ENCODE peak calls at places on chromosomes 2 and 18, in five cellular contexts. One of them, this sample, is unnamed. For H3K4me1, the result is how much of the 10 kb centered on the place peaks cover.

GRCh38 chr18:63216497-63216896 is 103.1 kb downstream of the BCL2 start:
- ATAC-seq in HepG2: no peak
- ATAC-seq in K562: no peak
- ATAC-seq in upper lobe of left lung: no peak
- ATAC-seq in GM12878: peak
- ATAC-seq in this sample: no peak

GRCh38 chr2:105458076-105458475 is 59.2 kb upstream of the FHL2 start:
- ATAC-seq in K562: no peak
- ATAC-seq in GM12878: no peak
- ATAC-seq in HepG2: no peak
- ATAC-seq in upper lobe of left lung: no peak
- ATAC-seq in this sample: no peak

GRCh38 chr2:237319887-237320286 is 94.1 kb downstream of the COL6A3 start:
- ATAC-seq in K562: no peak
- ATAC-seq in upper lobe of left lung: no peak
- ATAC-seq in HepG2: no peak
- ATAC-seq in GM12878: no peak
- ATAC-seq in this sample: no peak

GRCh38 chr2:223046470-223047053 is 5.4 kb upstream of the KCNE4 start:
- ATAC-seq in HepG2: no peak
- ATAC-seq in GM12878: no peak
- ATAC-seq in upper lobe of left lung: no peak
- ATAC-seq in K562: no peak
- ATAC-seq in this sample: no peak

GRCh38 chr2:108593547-108594098 is 59.4 kb downstream of the LIMS1 start:
- ATAC-seq in K562: peak
- ATAC-seq in GM12878: peak
- ATAC-seq in upper lobe of left lung: peak
- ATAC-seq in HepG2: no peak
- ATAC-seq in this sample: peak

GRCh38 chr2:101758001-101758400 is 60.5 kb downstream of the MAP4K4 start:
- ATAC-seq in upper lobe of left lung: no peak
- ATAC-seq in K562: no peak
- ATAC-seq in HepG2: no peak
- ATAC-seq in GM12878: peak
- ATAC-seq in this sample: no peak

GRCh38 chr18:35671952-35672603 is 90.5 kb downstream of the GALNT1 start:
- ATAC-seq in upper lobe of left lung: no peak
- ATAC-seq in HepG2: no peak
- ATAC-seq in GM12878: no peak
- ATAC-seq in K562: no peak
- ATAC-seq in this sample: no peak

GRCh38 chr2:25257032-25257455 is 84.7 kb downstream of the DNMT3A start:
- ATAC-seq in GM12878: no peak
- ATAC-seq in HepG2: peak
- ATAC-seq in K562: no peak
- ATAC-seq in upper lobe of left lung: no peak
- ATAC-seq in this sample: peak

GRCh38 chr2:158722266-158723105 is 72.6 kb upstream of the DAPL1 start:
- ATAC-seq in upper lobe of left lung: no peak
- ATAC-seq in K562: no peak
- ATAC-seq in HepG2: no peak
- ATAC-seq in GM12878: no peak
- ATAC-seq in this sample: no peak

GRCh38 chr2:42268528-42269151 is 92.4 kb downstream of the COX7A2L start:
- ATAC-seq in upper lobe of left lung: no peak
- ATAC-seq in K562: no peak
- ATAC-seq in HepG2: peak
- ATAC-seq in GM12878: no peak
- ATAC-seq in this sample: no peak

GRCh38 chr2:166375736-166376487 is at the start of gene SCN9A:
- ATAC-seq in K562: peak
- ATAC-seq in HepG2: peak
- ATAC-seq in upper lobe of left lung: peak
- ATAC-seq in GM12878: peak
- ATAC-seq in this sample: peak

GRCh38 chr2:240140511-240140910 is at the start of gene OTOS:
- ATAC-seq in GM12878: no peak
- ATAC-seq in HepG2: no peak
- ATAC-seq in K562: no peak
- ATAC-seq in upper lobe of left lung: no peak
- ATAC-seq in this sample: no peak

GRCh38 chr2:134737671-134738070 is 18.9 kb upstream of the TMEM163 start:
- ATAC-seq in K562: no peak
- ATAC-seq in upper lobe of left lung: no peak
- ATAC-seq in HepG2: peak
- ATAC-seq in GM12878: no peak
- ATAC-seq in this sample: no peak

GRCh38 chr2:163687213-163687612 is 48.6 kb downstream of the FIGN start:
- ATAC-seq in K562: no peak
- ATAC-seq in GM12878: no peak
- ATAC-seq in upper lobe of left lung: peak
- ATAC-seq in HepG2: no peak
- ATAC-seq in this sample: no peak

GRCh38 chr2:3490191-3491158 is 28.9 kb downstream of the ADI1 start:
- ATAC-seq in GM12878: peak
- ATAC-seq in K562: no peak
- ATAC-seq in HepG2: no peak
- ATAC-seq in upper lobe of left lung: no peak
- ATAC-seq in this sample: no peak

GRCh38 chr2:109028280-109028679 is 39.3 kb upstream of the EDAR start:
- ATAC-seq in GM12878: peak
- ATAC-seq in HepG2: peak
- ATAC-seq in K562: peak
- ATAC-seq in upper lobe of left lung: no peak
- ATAC-seq in this sample: no peak

GRCh38 chr2:234679766-234680687 is 183.1 kb upstream of the ARL4C start:
- ATAC-seq in HepG2: peak
- ATAC-seq in GM12878: no peak
- ATAC-seq in upper lobe of left lung: peak
- ATAC-seq in K562: no peak
- ATAC-seq in this sample: peak
- TF ChIP-seq EP300 in HepG2: peak
- TF ChIP-seq EP300 in GM12878: no peak
- TF ChIP-seq EP300 in upper lobe of left lung: no peak
- TF ChIP-seq EP300 in K562: no peak
- TF ChIP-seq EP300 in this sample: no peak

DNA sequence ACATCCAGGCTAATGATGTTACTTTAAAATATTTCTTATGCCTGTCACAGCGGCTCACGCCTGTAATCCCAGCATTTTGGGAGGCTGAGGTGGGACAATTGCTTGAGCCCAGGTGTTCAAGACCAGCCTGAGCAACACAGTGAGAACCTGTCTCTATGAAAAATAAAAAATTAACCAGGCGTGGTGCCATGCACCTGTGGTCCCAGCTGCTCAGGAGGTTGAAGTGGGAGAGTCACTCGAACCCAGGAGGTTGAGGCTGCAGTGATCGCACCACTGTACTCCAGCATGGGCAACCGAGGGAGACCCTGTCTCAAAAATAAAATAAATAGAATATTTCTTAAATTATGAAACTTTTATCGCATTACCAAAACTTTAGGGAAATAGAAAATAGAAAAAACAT is 28.1 kb upstream of the ACTR3 start:
- ATAC-seq in GM12878: peak
- ATAC-seq in upper lobe of left lung: no peak
- ATAC-seq in K562: no peak
- ATAC-seq in HepG2: no peak
- ATAC-seq in this sample: no peak
- H3K4me1 ChIP-seq in GM12878: under half
- H3K4me1 ChIP-seq in upper lobe of left lung: under half
- H3K4me1 ChIP-seq in K562: under half
- H3K4me1 ChIP-seq in HepG2: under half
- H3K4me1 ChIP-seq in this sample: under half

DNA sequence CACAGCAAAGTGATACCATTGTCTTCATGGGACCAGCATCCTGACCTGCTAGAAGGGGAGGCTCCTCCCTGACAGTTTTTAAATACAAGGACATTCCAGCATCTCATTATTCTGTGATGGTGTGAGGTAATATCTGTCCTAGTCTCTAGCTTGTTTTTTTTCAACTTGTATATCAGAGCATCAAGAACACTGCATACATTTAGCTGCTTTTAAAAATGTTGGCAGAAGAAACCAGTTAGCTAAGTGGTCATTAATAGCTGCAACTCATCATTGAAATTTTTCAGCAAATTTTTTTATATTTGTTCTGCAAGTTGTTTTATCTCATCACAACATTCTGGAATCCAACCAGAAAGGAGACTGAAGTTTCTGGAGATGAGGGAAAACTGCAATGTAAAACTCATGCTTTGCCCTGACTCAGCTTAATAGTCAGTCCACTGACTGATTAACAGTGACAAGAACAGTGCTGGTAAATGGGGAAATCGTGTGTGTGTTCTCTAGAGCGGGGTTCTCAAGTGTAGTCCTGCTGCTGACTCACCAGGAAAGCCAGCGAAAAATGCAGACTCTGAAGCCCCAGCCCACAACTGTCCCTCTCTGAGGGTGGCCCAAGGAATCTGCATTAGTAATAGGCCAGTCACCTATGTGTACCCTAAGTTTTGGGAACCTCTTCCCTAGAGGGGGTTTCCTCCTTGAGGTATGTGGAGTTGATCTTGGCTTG is 17.9 kb downstream of the MAPRE3 start:
- ATAC-seq in K562: peak
- ATAC-seq in GM12878: no peak
- ATAC-seq in upper lobe of left lung: no peak
- ATAC-seq in HepG2: no peak
- ATAC-seq in this sample: no peak
- TF ChIP-seq POLR2AphosphoS5 in K562: no peak
- TF ChIP-seq POLR2AphosphoS5 in GM12878: no peak
- TF ChIP-seq POLR2AphosphoS5 in upper lobe of left lung: no peak
- TF ChIP-seq POLR2AphosphoS5 in HepG2: no peak
- TF ChIP-seq POLR2AphosphoS5 in this sample: no peak

DNA sequence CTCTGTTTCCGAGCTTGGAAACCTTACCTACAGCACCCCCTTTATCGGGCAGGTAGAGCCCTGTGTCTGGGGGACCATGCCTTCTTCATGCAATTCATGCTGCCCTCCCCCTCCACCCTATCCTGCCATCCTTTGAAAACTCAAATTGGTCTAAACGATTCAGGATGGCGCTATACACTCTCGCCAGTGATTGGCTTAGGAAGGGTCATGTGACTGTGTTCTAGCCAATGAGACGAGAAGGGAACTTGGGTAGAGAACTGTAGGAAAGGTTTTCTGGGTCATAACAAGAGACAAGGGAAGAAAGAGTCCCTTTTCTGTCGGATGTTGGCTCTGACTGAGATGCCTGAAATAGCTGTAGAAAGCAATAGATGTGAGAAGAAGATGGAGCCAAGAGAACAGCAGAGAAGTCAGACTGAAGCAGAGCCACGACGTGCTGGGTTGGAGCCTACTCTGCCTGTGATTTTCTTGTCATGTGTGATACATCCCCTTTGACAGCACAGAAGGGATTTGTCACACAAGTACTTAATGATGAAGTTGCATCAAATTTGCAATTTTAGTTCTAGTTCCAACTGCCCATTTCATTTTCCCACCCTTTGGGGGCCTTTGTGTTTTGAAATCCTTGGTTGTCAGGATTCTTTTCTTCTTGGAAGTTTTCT is 10.0 kb upstream of the B3GNT2 start:
- ATAC-seq in K562: peak
- ATAC-seq in upper lobe of left lung: peak
- ATAC-seq in HepG2: no peak
- ATAC-seq in GM12878: no peak
- ATAC-seq in this sample: no peak
- TF ChIP-seq EP300 in K562: no peak
- TF ChIP-seq EP300 in upper lobe of left lung: no peak
- TF ChIP-seq EP300 in HepG2: no peak
- TF ChIP-seq EP300 in GM12878: no peak
- TF ChIP-seq EP300 in this sample: no peak

GRCh38 chr2:218226903-218227302 is 9.9 kb downstream of the ARPC2 start:
- ATAC-seq in GM12878: no peak
- ATAC-seq in upper lobe of left lung: no peak
- ATAC-seq in K562: no peak
- ATAC-seq in HepG2: no peak
- ATAC-seq in this sample: no peak

GRCh38 chr2:218228366-218229092 is 11.5 kb downstream of the ARPC2 start:
- ATAC-seq in upper lobe of left lung: no peak
- ATAC-seq in HepG2: no peak
- ATAC-seq in GM12878: no peak
- ATAC-seq in K562: no peak
- ATAC-seq in this sample: no peak

GRCh38 chr2:218229851-218230250 is 12.9 kb downstream of the ARPC2 start:
- ATAC-seq in GM12878: peak
- ATAC-seq in K562: no peak
- ATAC-seq in upper lobe of left lung: no peak
- ATAC-seq in HepG2: no peak
- ATAC-seq in this sample: no peak

GRCh38 chr2:218230882-218231281 is 13.9 kb downstream of the ARPC2 start:
- ATAC-seq in HepG2: peak
- ATAC-seq in K562: peak
- ATAC-seq in upper lobe of left lung: peak
- ATAC-seq in GM12878: peak
- ATAC-seq in this sample: no peak

GRCh38 chr2:218229239-218229638 is 12.2 kb downstream of the ARPC2 start:
- ATAC-seq in HepG2: no peak
- ATAC-seq in upper lobe of left lung: peak
- ATAC-seq in GM12878: peak
- ATAC-seq in K562: no peak
- ATAC-seq in this sample: peak
- H3K4me1 ChIP-seq in HepG2: under half
- H3K4me1 ChIP-seq in upper lobe of left lung: under half
- H3K4me1 ChIP-seq in GM12878: under half
- H3K4me1 ChIP-seq in K562: under half
- H3K4me1 ChIP-seq in this sample: under half

DNA sequence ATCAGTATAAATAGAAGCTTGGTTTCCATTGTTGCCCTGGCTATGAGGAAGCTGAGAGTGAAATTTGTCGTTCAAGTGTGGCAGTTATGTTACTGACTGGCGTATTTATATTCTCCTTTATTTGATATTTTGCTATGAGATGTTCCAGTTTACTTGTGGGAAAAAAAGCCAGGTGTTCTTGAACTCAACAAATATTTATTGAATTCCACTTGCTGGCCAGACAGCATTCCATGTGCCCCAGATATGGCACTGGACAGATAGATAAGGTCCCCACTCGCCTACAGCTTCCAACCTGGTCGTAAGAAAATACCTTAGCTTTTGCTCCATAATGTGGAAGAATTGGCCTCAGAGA is 44.7 kb downstream of the NEDD4L start:
- ATAC-seq in HepG2: no peak
- ATAC-seq in GM12878: no peak
- ATAC-seq in upper lobe of left lung: peak
- ATAC-seq in K562: no peak
- ATAC-seq in this sample: no peak
- TF ChIP-seq POLR2AphosphoS5 in HepG2: no peak
- TF ChIP-seq POLR2AphosphoS5 in GM12878: no peak
- TF ChIP-seq POLR2AphosphoS5 in upper lobe of left lung: no peak
- TF ChIP-seq POLR2AphosphoS5 in K562: no peak
- TF ChIP-seq POLR2AphosphoS5 in this sample: no peak